ENCODE peak calls at places on chromosomes 4 and X, in five cellular contexts. S, J, Q, H and R are unnamed samples.

GRCh38 chrX:128057421-128057820 is 5.2 kb upstream of the ACTRT1 start:
- DNase-seq in H (no peak), J (no peak), Q (no peak), S (no peak), R (no peak)

GRCh38 chrX:118536687-118537461 is 41.3 kb downstream of the DOCK11 start:
- DNase-seq in J (peak), Q (peak), H (peak), S (peak), R (peak)

GRCh38 chrX:16678689-16679088 is 28.7 kb downstream of the S100G start:
- DNase-seq in Q (no peak), S (peak), J (no peak), H (no peak), R (no peak)

GRCh38 chr4:79273918-79274317 is 51.9 kb downstream of the NAA11 start:
- DNase-seq in H (no peak), J (no peak), S (no peak), Q (no peak), R (no peak)

GRCh38 chr4:6834867-6835266 is 52.3 kb downstream of the KIAA0232 start:
- DNase-seq in J (no peak), S (peak), H (no peak), Q (peak), R (no peak)

GRCh38 chrX:70324326-70324725 is 34.4 kb downstream of the KIF4A start:
- DNase-seq in J (no peak), H (no peak), S (no peak), Q (no peak), R (no peak)

GRCh38 chr4:21811576-21811975 is 137.0 kb downstream of the KCNIP4 start:
- DNase-seq in S (peak), H (no peak), J (no peak), Q (peak), R (no peak)

GRCh38 chr4:9924750-9925149 is 96.5 kb downstream of the SLC2A9 start:
- DNase-seq in Q (peak), S (no peak), H (no peak), J (no peak), R (no peak)

GRCh38 chr4:166324321-166324720 is 451.3 kb downstream of the TLL1 start:
- DNase-seq in Q (peak), H (peak), J (peak), S (peak), R (no peak)

GRCh38 chrX:131762802-131763234 is 218.9 kb downstream of the OR13H1 start:
- DNase-seq in J (peak), H (no peak), S (no peak), Q (peak), R (no peak)

GRCh38 chr4:101853028-101853427 is 62.5 kb downstream of the BANK1 start:
- DNase-seq in H (no peak), J (peak), S (no peak), Q (no peak), R (no peak)

GRCh38 chrX:40530471-40530870 is 50.3 kb upstream of the ATP6AP2 start:
- DNase-seq in S (no peak), H (peak), J (no peak), Q (no peak), R (no peak)

GRCh38 chr4:153142700-153143438 is 61.4 kb upstream of the TRIM2 start:
- DNase-seq in S (peak), Q (peak), H (peak), J (peak), R (no peak)

GRCh38 chr4:119314356-119314755 is 7.6 kb downstream of the FABP2 start:
- DNase-seq in J (peak), S (peak), H (no peak), Q (peak), R (no peak)

GRCh38 chrX:109624641-109625311 is at the start of gene KCNE5:
- DNase-seq in S (no peak), Q (no peak), J (no peak), H (peak), R (no peak)

GRCh38 chr4:118354913-118355312 is 2.1 kb upstream of the PRSS12 start:
- DNase-seq in J (no peak), S (no peak), H (no peak), Q (no peak), R (no peak)

GRCh38 chrX:136780738-136781137 is at the start of gene ARHGEF6:
- DNase-seq in Q (peak), H (no peak), S (no peak), J (peak), R (no peak)

GRCh38 chr4:56972832-56973231 is 4.6 kb downstream of the NOA1 start:
- DNase-seq in H (no peak), Q (no peak), S (no peak), J (no peak), R (no peak)

GRCh38 chrX:66046612-66047235 is 6.8 kb upstream of the VSIG4 start:
- DNase-seq in H (no peak), Q (no peak), J (peak), S (no peak), R (no peak)

GRCh38 chr4:110492522-110492921 is 16.6 kb downstream of the ENPEP start:
- DNase-seq in S (no peak), Q (no peak), H (no peak), J (no peak), R (no peak)

GRCh38 chr4:85543832-85544231 is 68.9 kb downstream of the ARHGAP24 start:
- DNase-seq in S (peak), Q (no peak), J (no peak), H (no peak), R (no peak)

DNA sequence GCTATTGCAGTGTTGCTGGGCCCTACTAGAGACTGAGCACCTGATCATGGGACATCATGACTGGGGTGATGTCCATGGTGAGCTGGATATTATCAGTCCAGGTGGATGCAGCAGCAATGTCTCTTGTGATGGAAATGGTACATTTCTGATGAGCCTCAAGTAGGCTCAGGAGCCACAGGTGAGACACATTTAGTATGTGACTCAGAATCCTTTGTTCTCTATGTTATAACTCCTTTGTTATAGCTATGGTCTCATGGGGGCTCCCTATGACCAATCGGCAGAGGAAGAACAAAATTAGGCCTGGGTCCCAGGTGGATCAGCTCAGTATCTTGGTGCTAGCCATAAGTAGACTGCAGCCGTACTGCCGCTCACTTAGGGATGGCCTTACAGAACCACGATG is 107.9 kb upstream of the FAT1 start:
- DNase-seq in S (no peak), J (no peak), H (no peak), Q (peak), R (no peak)
- TF ChIP-seq CTCF in S (no peak), J (no peak), H (no peak), Q (no peak), R (no peak)

GRCh38 chr4:4693258-4693657 is 151.4 kb upstream of the STX18 start:
- DNase-seq in H (no peak), S (peak), J (peak), Q (no peak), R (no peak)

GRCh38 chr4:4695497-4695896 is 153.6 kb upstream of the STX18 start:
- DNase-seq in J (no peak), Q (no peak), H (no peak), S (no peak), R (no peak)

GRCh38 chr4:4693755-4694295 is 152.0 kb upstream of the STX18 start:
- DNase-seq in Q (no peak), J (no peak), H (no peak), S (no peak), R (no peak)

GRCh38 chr4:4694812-4695211 is 153.0 kb upstream of the STX18 start:
- DNase-seq in H (no peak), Q (no peak), S (no peak), J (no peak), R (no peak)

GRCh38 chr4:4694296-4694772 is 152.5 kb upstream of the STX18 start:
- DNase-seq in J (peak), Q (no peak), S (peak), H (no peak), R (no peak)
- TF ChIP-seq CTCF in J (peak), Q (peak), S (peak), H (no peak), R (no peak)

GRCh38 chr4:83604315-83604714 is 68.4 kb downstream of the GPAT3 start:
- DNase-seq in Q (no peak), H (no peak), S (no peak), J (no peak), R (no peak)
- TF ChIP-seq CTCF in Q (no peak), H (no peak), S (no peak), J (no peak), R (no peak)

GRCh38 chr4:2087170-2087569 is 28.0 kb downstream of the NAT8L start:
- DNase-seq in H (no peak), Q (peak), S (no peak), J (no peak), R (no peak)
- TF ChIP-seq CTCF in H (no peak), Q (no peak), S (peak), J (no peak), R (no peak)

DNA sequence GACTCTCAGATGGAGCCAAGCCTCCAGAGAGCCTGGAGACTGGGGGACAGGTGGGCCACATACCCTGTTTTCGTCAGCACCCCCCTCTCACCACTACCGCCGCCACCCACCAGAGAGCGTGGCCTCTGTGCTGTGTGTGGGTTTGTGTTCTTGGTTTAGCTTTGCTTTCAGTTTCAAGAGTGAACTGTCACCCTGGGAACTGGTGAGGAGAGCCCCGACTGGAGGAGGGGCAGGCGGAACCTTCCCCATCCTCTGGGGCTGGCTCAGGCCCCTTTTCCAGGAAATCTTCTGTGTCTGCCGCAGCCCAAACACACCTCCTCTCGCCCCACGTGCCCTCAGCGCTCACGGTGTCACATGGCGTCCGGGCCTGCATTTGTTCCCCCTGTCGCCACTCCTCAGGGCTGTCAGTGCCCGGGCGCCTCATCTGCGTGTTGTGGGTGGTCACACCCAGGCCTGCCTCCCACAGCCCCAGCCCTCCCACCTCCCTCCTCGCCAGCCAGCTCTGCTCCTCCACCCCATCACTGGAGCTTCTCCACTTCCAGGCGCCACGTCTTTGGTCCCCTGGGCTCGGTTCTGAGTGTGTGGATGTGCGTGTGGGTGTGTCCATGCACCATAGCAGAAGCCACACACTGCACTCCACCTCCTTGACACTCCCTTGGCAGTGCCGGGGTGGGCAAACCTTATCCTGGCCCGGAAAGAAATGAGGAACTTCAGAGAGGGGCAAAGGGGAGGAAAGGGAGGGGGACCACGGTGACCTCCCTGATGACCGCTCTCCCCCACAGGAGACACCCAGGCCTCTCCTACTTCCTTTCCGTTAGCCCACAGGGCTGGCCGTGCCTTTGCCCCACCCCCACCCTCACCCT is 27.8 kb downstream of the ELF4 start:
- DNase-seq in Q (no peak), J (peak), S (peak), H (no peak), R (peak)
- TF ChIP-seq CTCF in Q (no peak), J (peak), S (peak), H (no peak), R (peak)

DNA sequence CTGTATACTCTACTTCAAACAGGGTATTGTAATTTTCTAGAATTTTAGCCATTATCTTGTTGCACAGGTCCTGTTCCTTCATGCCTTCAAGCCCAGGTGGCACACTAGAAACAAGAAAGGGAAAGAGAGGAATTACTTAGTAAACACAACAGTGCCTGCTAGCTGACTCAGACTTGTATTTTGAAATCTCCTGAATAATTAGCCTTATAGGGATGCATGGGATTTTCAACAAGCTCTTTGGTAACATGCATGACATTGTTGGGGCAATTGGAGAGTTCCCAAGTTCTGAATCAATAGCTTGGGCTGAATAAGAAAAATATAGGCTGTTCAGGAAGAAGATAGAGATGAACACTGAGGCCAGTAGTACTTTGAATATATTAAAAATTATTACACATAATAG is 118.8 kb downstream of the FAM13A start:
- DNase-seq in J (no peak), Q (peak), H (no peak), S (peak), R (no peak)
- TF ChIP-seq CTCF in J (no peak), Q (no peak), H (no peak), S (no peak), R (no peak)

GRCh38 chr4:84501721-84502267 is 2.7 kb upstream of the NKX6-1 start:
- DNase-seq in H (peak), J (no peak), S (no peak), Q (no peak), R (no peak)

GRCh38 chr4:84502955-84503373 is 3.9 kb upstream of the NKX6-1 start:
- DNase-seq in H (no peak), J (no peak), Q (no peak), S (no peak), R (no peak)

GRCh38 chr4:84500386-84501196 is 1.5 kb upstream of the NKX6-1 start:
- DNase-seq in H (no peak), Q (no peak), J (no peak), S (no peak), R (no peak)

GRCh38 chr4:84502333-84502954 is 3.4 kb upstream of the NKX6-1 start:
- DNase-seq in Q (no peak), H (no peak), J (no peak), S (no peak), R (no peak)

DNA sequence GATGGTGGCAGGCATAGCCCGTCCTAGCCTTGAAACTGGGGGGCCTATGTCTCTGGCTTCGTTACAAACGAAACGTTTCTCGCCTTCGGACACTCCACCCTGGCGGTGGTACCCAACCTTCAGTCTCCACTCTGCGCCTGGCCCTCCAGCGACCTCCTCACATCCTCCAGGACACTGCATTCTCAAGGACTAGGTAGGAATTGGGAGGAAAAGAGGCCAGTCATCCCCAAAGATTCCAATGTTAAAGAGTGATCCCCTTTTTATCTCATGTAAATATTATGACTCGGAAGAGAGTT is 2.1 kb upstream of the NKX6-1 start:
- DNase-seq in J (no peak), Q (no peak), S (no peak), H (no peak), R (no peak)
- TF ChIP-seq CTCF in J (no peak), Q (no peak), S (no peak), H (no peak), R (no peak)